ENCODE peak calls at places on chromosomes 2 and 18, in seven cellular contexts. D is prostate gland, S is uterus, X is hepatocyte, A is astrocyte of the spinal cord, T is adrenal gland, B is skeletal muscle cell. Y is an unnamed sample.

GRCh38 chr2:222939208-222939846 is 78.5 kb downstream of the ACSL3 start:
- DNase-seq in B (no peak), A (peak), X (peak), T (peak), D (peak), S (no peak), Y (peak)

GRCh38 chr2:12376025-12376424 is 340.7 kb upstream of the TRIB2 start:
- DNase-seq in S (no peak), X (no peak), B (no peak), A (no peak), D (no peak), T (no peak), Y (no peak)

GRCh38 chr2:207616185-207616584 is 9.0 kb downstream of the METTL21A start:
- DNase-seq in S (no peak), D (no peak), A (peak), B (no peak), T (no peak), X (peak), Y (no peak)

GRCh38 chr2:11998626-11999378 is 252.4 kb downstream of the LPIN1 start:
- DNase-seq in X (no peak), D (no peak), S (no peak), B (no peak), T (no peak), A (no peak), Y (no peak)

GRCh38 chr2:137677466-137677865 is 286.8 kb upstream of the HNMT start:
- DNase-seq in T (no peak), B (no peak), D (no peak), X (no peak), S (no peak), A (no peak), Y (no peak)

GRCh38 chr2:165440367-165440766 is 29.1 kb upstream of the CSRNP3 start:
- DNase-seq in A (peak), T (no peak), X (peak), S (no peak), B (peak), D (no peak), Y (no peak)

GRCh38 chr18:26386421-26386820 is 160.2 kb downstream of the TAF4B start:
- DNase-seq in B (no peak), S (no peak), X (no peak), A (peak), D (no peak), T (no peak), Y (no peak)

GRCh38 chr2:231521-232185 is 32.2 kb downstream of the SH3YL1 start:
- DNase-seq in X (no peak), S (no peak), D (no peak), T (no peak), A (no peak), B (no peak), Y (no peak)

GRCh38 chr18:22856870-22857269 is 76.3 kb upstream of the RBBP8 start:
- DNase-seq in T (no peak), A (no peak), D (peak), X (no peak), S (no peak), B (no peak), Y (no peak)

GRCh38 chr2:10407841-10408648 is 40.1 kb downstream of the ODC1 start:
- DNase-seq in T (peak), B (peak), D (peak), S (peak), X (peak), A (peak), Y (no peak)

GRCh38 chr2:143808166-143808565 is 678.9 kb downstream of the ARHGAP15 start:
- DNase-seq in T (no peak), D (no peak), A (no peak), B (no peak), S (no peak), X (no peak), Y (no peak)

GRCh38 chr2:1633092-1633721 is 111.1 kb downstream of the PXDN start:
- DNase-seq in B (no peak), S (no peak), T (no peak), X (peak), A (no peak), D (no peak), Y (peak)

GRCh38 chr2:39730685-39731302 is 48.3 kb downstream of the THUMPD2 start:
- DNase-seq in A (peak), X (peak), D (no peak), S (no peak), B (no peak), T (no peak), Y (no peak)

GRCh38 chr2:236872971-236873370 is 212.7 kb upstream of the COPS8 start:
- DNase-seq in B (no peak), S (no peak), X (no peak), A (no peak), T (no peak), D (no peak), Y (no peak)

GRCh38 chr18:59448546-59448945 is 89.5 kb upstream of the LMAN1 start:
- DNase-seq in S (no peak), A (no peak), T (no peak), D (no peak), X (no peak), B (no peak), Y (no peak)

DNA sequence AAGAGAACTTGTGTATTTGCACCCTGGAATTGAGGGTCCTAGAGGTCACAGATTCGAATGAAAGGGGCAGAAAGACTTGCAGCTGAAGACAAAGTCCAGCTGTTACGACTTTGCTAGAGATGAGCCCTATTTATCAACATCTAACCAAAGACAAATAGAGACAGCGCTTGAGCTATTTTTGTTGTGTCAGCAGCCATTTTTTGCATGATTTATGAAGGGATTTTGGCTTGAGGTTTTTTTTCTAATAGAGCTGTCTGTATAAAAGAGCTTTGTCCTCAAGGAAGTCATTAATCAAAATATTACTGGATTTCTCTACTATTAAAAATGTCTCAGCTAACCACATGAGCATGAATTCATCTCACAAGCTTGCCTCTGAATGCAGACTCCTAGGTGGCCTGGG is 7.0 kb upstream of the CD226 start:
- DNase-seq in B (no peak), X (no peak), S (no peak), D (no peak), A (no peak), T (no peak), Y (no peak)
- H3K4me3 ChIP-seq in B (no peak), X (no peak), S (no peak), D (no peak), A (no peak), T (no peak), Y (no peak)

GRCh38 chr2:41180392-41180791 is 728.5 kb upstream of the SLC8A1 start:
- DNase-seq in B (no peak), A (no peak), D (no peak), X (no peak), T (no peak), S (no peak), Y (no peak)
- H3K4me3 ChIP-seq in B (no peak), A (no peak), D (no peak), X (no peak), T (no peak), S (no peak), Y (no peak)

DNA sequence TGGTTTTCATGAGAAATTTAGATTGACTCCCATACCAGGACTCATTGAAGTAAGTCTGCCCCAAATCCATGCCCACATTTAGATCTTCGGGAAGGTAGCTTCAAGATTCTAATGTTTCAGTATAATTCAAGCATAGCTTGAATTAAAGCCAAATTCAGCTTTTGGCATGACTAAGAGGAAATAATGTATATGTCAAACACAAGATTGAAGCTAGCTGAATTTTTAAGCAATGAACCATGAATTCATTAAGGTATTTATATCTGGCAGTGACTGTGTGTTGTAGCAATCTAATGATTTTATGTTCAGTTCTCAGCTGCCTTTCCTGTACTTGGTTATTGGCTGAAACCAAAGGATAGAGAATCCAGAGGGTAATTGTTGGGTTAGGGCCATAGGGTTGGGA is 118.8 kb upstream of the FN1 start:
- DNase-seq in T (no peak), B (peak), X (no peak), S (no peak), D (no peak), A (peak), Y (no peak)
- H3K4me3 ChIP-seq in T (no peak), B (no peak), X (no peak), S (no peak), D (no peak), A (no peak), Y (no peak)

GRCh38 chr2:119156891-119157773 is 1.4 kb downstream of the C1QL2 start:
- DNase-seq in A (no peak), T (no peak), S (no peak), X (no peak), B (no peak), D (no peak), Y (no peak)
- H3K4me3 ChIP-seq in A (no peak), T (no peak), S (no peak), X (no peak), B (no peak), D (no peak), Y (no peak)

DNA sequence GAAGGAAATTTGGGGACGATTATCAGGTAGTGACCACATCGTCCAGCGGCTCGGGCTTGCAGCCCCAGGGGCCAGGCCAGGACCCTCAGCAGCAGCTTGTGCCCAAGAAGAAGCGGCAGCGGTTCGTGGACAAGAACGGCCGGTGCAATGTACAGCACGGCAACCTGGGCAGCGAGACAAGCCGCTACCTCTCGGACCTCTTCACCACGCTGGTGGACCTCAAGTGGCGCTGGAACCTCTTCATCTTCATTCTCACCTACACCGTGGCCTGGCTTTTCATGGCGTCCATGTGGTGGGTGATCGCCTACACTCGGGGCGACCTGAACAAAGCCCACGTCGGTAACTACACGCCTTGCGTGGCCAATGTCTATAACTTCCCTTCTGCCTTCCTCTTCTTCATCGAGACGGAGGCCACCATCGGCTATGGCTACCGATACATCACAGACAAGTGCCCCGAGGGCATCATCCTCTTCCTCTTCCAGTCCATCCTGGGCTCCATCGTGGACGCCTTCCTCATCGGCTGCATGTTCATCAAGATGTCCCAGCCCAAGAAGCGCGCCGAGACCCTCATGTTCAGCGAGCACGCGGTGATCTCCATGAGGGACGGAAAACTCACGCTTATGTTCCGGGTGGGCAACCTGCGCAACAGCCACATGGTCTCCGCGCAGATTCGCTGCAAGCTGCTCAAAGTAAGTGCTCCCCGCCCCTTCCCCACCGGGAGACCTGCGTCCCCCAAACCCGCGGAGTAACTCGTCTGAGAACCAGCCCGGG is 479 bp downstream of the KCNJ3 start:
- DNase-seq in T (no peak), D (no peak), S (no peak), X (no peak), A (no peak), B (no peak), Y (no peak)
- H3K4me3 ChIP-seq in T (no peak), D (peak), S (no peak), X (no peak), A (peak), B (no peak), Y (no peak)

DNA sequence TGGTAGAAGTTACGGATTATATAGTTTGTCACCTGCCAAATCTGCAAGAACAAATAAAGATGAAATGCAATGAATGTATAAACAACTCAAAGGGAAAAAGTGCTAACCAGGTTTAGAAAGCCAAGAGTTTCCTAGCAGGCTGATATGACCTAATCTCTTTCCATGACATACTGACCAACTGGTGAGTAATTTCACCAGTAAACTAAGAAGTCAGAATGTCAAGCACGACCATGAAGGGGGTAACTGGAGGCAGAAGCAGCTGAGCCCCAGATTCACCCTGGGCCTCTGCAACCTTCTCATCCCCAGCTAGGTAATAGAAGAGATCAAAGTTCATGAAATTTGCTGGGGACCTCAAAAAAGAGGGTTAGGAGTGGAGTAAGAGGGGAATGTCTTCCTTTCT is 10.2 kb downstream of the RHOB start:
- DNase-seq in A (no peak), B (no peak), S (no peak), X (peak), D (no peak), T (no peak), Y (no peak)
- H3K4me3 ChIP-seq in A (no peak), B (no peak), S (no peak), X (no peak), D (no peak), T (no peak), Y (no peak)

Y was measured in LNCaP clone FGC.